ENCODE peak calls at places on chromosome 1, in five cellular contexts. One of them, this sample, is unnamed.

GRCh38 chr1:63046539-63046938 is 262.6 kb downstream of the ATG4C start:
- DNase-seq in NCI-H1436 treated with DMSO at 0.1 percent for 48 hours: no peak
- DNase-seq in fibroblast of the conjunctiva: no peak
- DNase-seq in NCI-H1694 treated with DMSO at 0.1 percent for 48 hours: no peak
- DNase-seq in lower leg skin: no peak
- DNase-seq in this sample: no peak

GRCh38 chr1:114427612-114428011 is 83.4 kb downstream of the TRIM33 start:
- DNase-seq in NCI-H1436 treated with DMSO at 0.1 percent for 48 hours: no peak
- DNase-seq in lower leg skin: no peak
- DNase-seq in fibroblast of the conjunctiva: no peak
- DNase-seq in NCI-H1694 treated with DMSO at 0.1 percent for 48 hours: no peak
- DNase-seq in this sample: no peak

GRCh38 chr1:200488375-200489165 is 78.7 kb upstream of the ZNF281 start:
- DNase-seq in lower leg skin: peak; percentile 49
- DNase-seq in NCI-H1694 treated with DMSO at 0.1 percent for 48 hours: peak; percentile 71
- DNase-seq in NCI-H1436 treated with DMSO at 0.1 percent for 48 hours: no peak
- DNase-seq in fibroblast of the conjunctiva: peak; percentile 77
- DNase-seq in this sample: peak; percentile 58

GRCh38 chr1:172397221-172397620 is 23.3 kb upstream of the C1orf105 start:
- DNase-seq in lower leg skin: no peak
- DNase-seq in NCI-H1694 treated with DMSO at 0.1 percent for 48 hours: no peak
- DNase-seq in NCI-H1436 treated with DMSO at 0.1 percent for 48 hours: no peak
- DNase-seq in fibroblast of the conjunctiva: no peak
- DNase-seq in this sample: no peak

GRCh38 chr1:30011970-30012369 is 711.4 kb downstream of the MATN1 start:
- DNase-seq in lower leg skin: no peak
- DNase-seq in fibroblast of the conjunctiva: no peak
- DNase-seq in NCI-H1436 treated with DMSO at 0.1 percent for 48 hours: no peak
- DNase-seq in NCI-H1694 treated with DMSO at 0.1 percent for 48 hours: no peak
- DNase-seq in this sample: no peak

GRCh38 chr1:61073871-61074270 is 8.5 kb upstream of the NFIA start:
- DNase-seq in NCI-H1436 treated with DMSO at 0.1 percent for 48 hours: no peak
- DNase-seq in fibroblast of the conjunctiva: no peak
- DNase-seq in NCI-H1694 treated with DMSO at 0.1 percent for 48 hours: no peak
- DNase-seq in lower leg skin: no peak
- DNase-seq in this sample: no peak

GRCh38 chr1:85576642-85577420 is 3.7 kb upstream of the CCN1 start:
- DNase-seq in fibroblast of the conjunctiva: peak; percentile 76
- DNase-seq in NCI-H1436 treated with DMSO at 0.1 percent for 48 hours: no peak
- DNase-seq in NCI-H1694 treated with DMSO at 0.1 percent for 48 hours: peak; percentile 40
- DNase-seq in lower leg skin: peak; percentile 78
- DNase-seq in this sample: peak; percentile 80

GRCh38 chr1:156496211-156496761 is 4.3 kb downstream of the MEF2D start:
- DNase-seq in fibroblast of the conjunctiva: no peak
- DNase-seq in lower leg skin: no peak
- DNase-seq in NCI-H1694 treated with DMSO at 0.1 percent for 48 hours: no peak
- DNase-seq in NCI-H1436 treated with DMSO at 0.1 percent for 48 hours: no peak
- DNase-seq in this sample: no peak

GRCh38 chr1:147515046-147515869 is 26.0 kb upstream of the BCL9 start:
- DNase-seq in fibroblast of the conjunctiva: no peak
- DNase-seq in lower leg skin: no peak
- DNase-seq in NCI-H1694 treated with DMSO at 0.1 percent for 48 hours: no peak
- DNase-seq in NCI-H1436 treated with DMSO at 0.1 percent for 48 hours: no peak
- DNase-seq in this sample: peak; percentile 55

GRCh38 chr1:208093754-208094719 is 150.1 kb downstream of the PLXNA2 start:
- DNase-seq in NCI-H1694 treated with DMSO at 0.1 percent for 48 hours: peak; percentile 27
- DNase-seq in lower leg skin: peak; percentile 60
- DNase-seq in fibroblast of the conjunctiva: peak; percentile 46
- DNase-seq in NCI-H1436 treated with DMSO at 0.1 percent for 48 hours: no peak
- DNase-seq in this sample: peak; percentile 73

GRCh38 chr1:233323724-233324123 is 3.8 kb upstream of the MAP3K21 start:
- DNase-seq in NCI-H1436 treated with DMSO at 0.1 percent for 48 hours: no peak
- DNase-seq in lower leg skin: no peak
- DNase-seq in NCI-H1694 treated with DMSO at 0.1 percent for 48 hours: no peak
- DNase-seq in fibroblast of the conjunctiva: no peak
- DNase-seq in this sample: no peak

GRCh38 chr1:27504588-27505419 is 14.8 kb upstream of the WASF2 start:
- DNase-seq in NCI-H1436 treated with DMSO at 0.1 percent for 48 hours: no peak
- DNase-seq in lower leg skin: no peak
- DNase-seq in fibroblast of the conjunctiva: no peak
- DNase-seq in NCI-H1694 treated with DMSO at 0.1 percent for 48 hours: no peak
- DNase-seq in this sample: peak; percentile 41

GRCh38 chr1:181192277-181192676 is 103.8 kb downstream of the IER5 start:
- DNase-seq in fibroblast of the conjunctiva: no peak
- DNase-seq in NCI-H1436 treated with DMSO at 0.1 percent for 48 hours: no peak
- DNase-seq in lower leg skin: no peak
- DNase-seq in NCI-H1694 treated with DMSO at 0.1 percent for 48 hours: peak; percentile 29
- DNase-seq in this sample: no peak

GRCh38 chr1:81801834-81802531 is 1.2 kb downstream of the ADGRL2 start:
- DNase-seq in NCI-H1436 treated with DMSO at 0.1 percent for 48 hours: no peak
- DNase-seq in lower leg skin: no peak
- DNase-seq in NCI-H1694 treated with DMSO at 0.1 percent for 48 hours: no peak
- DNase-seq in fibroblast of the conjunctiva: no peak
- DNase-seq in this sample: peak; percentile 52

GRCh38 chr1:52669696-52670095 is 28.5 kb downstream of the COA7 start:
- DNase-seq in NCI-H1694 treated with DMSO at 0.1 percent for 48 hours: no peak
- DNase-seq in lower leg skin: no peak
- DNase-seq in NCI-H1436 treated with DMSO at 0.1 percent for 48 hours: no peak
- DNase-seq in fibroblast of the conjunctiva: no peak
- DNase-seq in this sample: no peak

GRCh38 chr1:33758698-33759097 is 105.2 kb upstream of the HMGB4 start:
- DNase-seq in fibroblast of the conjunctiva: peak; percentile 5
- DNase-seq in NCI-H1694 treated with DMSO at 0.1 percent for 48 hours: no peak
- DNase-seq in NCI-H1436 treated with DMSO at 0.1 percent for 48 hours: no peak
- DNase-seq in lower leg skin: peak; percentile 24
- DNase-seq in this sample: no peak

GRCh38 chr1:31416101-31416736 is 3.2 kb downstream of the SERINC2 start:
- DNase-seq in NCI-H1694 treated with DMSO at 0.1 percent for 48 hours: no peak
- DNase-seq in lower leg skin: no peak
- DNase-seq in fibroblast of the conjunctiva: no peak
- DNase-seq in NCI-H1436 treated with DMSO at 0.1 percent for 48 hours: no peak
- DNase-seq in this sample: peak; percentile 87

GRCh38 chr1:84330125-84330984 is 28.8 kb downstream of the SAMD13 start:
- DNase-seq in lower leg skin: no peak
- DNase-seq in NCI-H1694 treated with DMSO at 0.1 percent for 48 hours: no peak
- DNase-seq in fibroblast of the conjunctiva: no peak
- DNase-seq in NCI-H1436 treated with DMSO at 0.1 percent for 48 hours: no peak
- DNase-seq in this sample: no peak

GRCh38 chr1:98797506-98797905 is 136.0 kb downstream of the SNX7 start:
- DNase-seq in fibroblast of the conjunctiva: no peak
- DNase-seq in NCI-H1694 treated with DMSO at 0.1 percent for 48 hours: no peak
- DNase-seq in lower leg skin: no peak
- DNase-seq in NCI-H1436 treated with DMSO at 0.1 percent for 48 hours: no peak
- DNase-seq in this sample: no peak

This sample was measured in right lobe of liver.